ENCODE peak calls at places on chromosome 6, in seven cellular contexts. One of them, this sample, is unnamed.

GRCh38 chr6:55497694-55498093 is 81.3 kb downstream of the HMGCLL1 start:
- DNase-seq in mucosa of gallbladder: no peak
- DNase-seq in SW 1271: no peak
- DNase-seq in mesendoderm: peak
- DNase-seq in T1000: no peak
- DNase-seq in lower lobe of right lung: no peak
- DNase-seq in tibial artery: no peak
- DNase-seq in this sample: no peak

GRCh38 chr6:130396722-130397121 is 30.9 kb downstream of the TMEM200A start:
- DNase-seq in tibial artery: no peak
- DNase-seq in T1000: no peak
- DNase-seq in mesendoderm: no peak
- DNase-seq in SW 1271: no peak
- DNase-seq in lower lobe of right lung: no peak
- DNase-seq in mucosa of gallbladder: no peak
- DNase-seq in this sample: no peak

GRCh38 chr6:160462551-160463109 is 114.5 kb downstream of the SLC22A3 start:
- DNase-seq in tibial artery: no peak
- DNase-seq in mesendoderm: no peak
- DNase-seq in T1000: no peak
- DNase-seq in SW 1271: peak
- DNase-seq in mucosa of gallbladder: no peak
- DNase-seq in lower lobe of right lung: no peak
- DNase-seq in this sample: no peak

GRCh38 chr6:43904311-43905123 is 134.5 kb downstream of the VEGFA start:
- DNase-seq in mucosa of gallbladder: no peak
- DNase-seq in lower lobe of right lung: no peak
- DNase-seq in tibial artery: no peak
- DNase-seq in T1000: peak
- DNase-seq in SW 1271: no peak
- DNase-seq in mesendoderm: no peak
- DNase-seq in this sample: no peak

GRCh38 chr6:103674790-103675189 is 1184.9 kb downstream of the HACE1 start:
- DNase-seq in tibial artery: no peak
- DNase-seq in mesendoderm: no peak
- DNase-seq in mucosa of gallbladder: no peak
- DNase-seq in SW 1271: no peak
- DNase-seq in lower lobe of right lung: no peak
- DNase-seq in T1000: no peak
- DNase-seq in this sample: no peak

GRCh38 chr6:164325168-164325567 is 910.6 kb downstream of the QKI start:
- DNase-seq in mucosa of gallbladder: no peak
- DNase-seq in mesendoderm: no peak
- DNase-seq in lower lobe of right lung: no peak
- DNase-seq in tibial artery: no peak
- DNase-seq in T1000: no peak
- DNase-seq in SW 1271: no peak
- DNase-seq in this sample: no peak

GRCh38 chr6:169962604-169963469 is 211.4 kb downstream of the ERMARD start:
- DNase-seq in tibial artery: peak
- DNase-seq in lower lobe of right lung: no peak
- DNase-seq in T1000: no peak
- DNase-seq in mucosa of gallbladder: no peak
- DNase-seq in mesendoderm: no peak
- DNase-seq in SW 1271: no peak
- DNase-seq in this sample: no peak

GRCh38 chr6:3698021-3698420 is 53.5 kb downstream of the PXDC1 start:
- DNase-seq in mesendoderm: no peak
- DNase-seq in lower lobe of right lung: no peak
- DNase-seq in T1000: no peak
- DNase-seq in tibial artery: no peak
- DNase-seq in SW 1271: no peak
- DNase-seq in mucosa of gallbladder: no peak
- DNase-seq in this sample: no peak

GRCh38 chr6:56663344-56663743 is 20.7 kb upstream of the DST start:
- DNase-seq in tibial artery: no peak
- DNase-seq in lower lobe of right lung: no peak
- DNase-seq in mucosa of gallbladder: peak
- DNase-seq in mesendoderm: peak
- DNase-seq in T1000: no peak
- DNase-seq in SW 1271: no peak
- DNase-seq in this sample: no peak

GRCh38 chr6:135522975-135523692 is 25.6 kb upstream of the AHI1 start:
- DNase-seq in SW 1271: no peak
- DNase-seq in lower lobe of right lung: no peak
- DNase-seq in mucosa of gallbladder: no peak
- DNase-seq in tibial artery: no peak
- DNase-seq in mesendoderm: no peak
- DNase-seq in T1000: no peak
- DNase-seq in this sample: no peak

GRCh38 chr6:42313038-42313437 is 95.4 kb upstream of the MRPS10 start:
- DNase-seq in mucosa of gallbladder: no peak
- DNase-seq in T1000: no peak
- DNase-seq in SW 1271: no peak
- DNase-seq in tibial artery: no peak
- DNase-seq in lower lobe of right lung: no peak
- DNase-seq in mesendoderm: no peak
- DNase-seq in this sample: no peak

GRCh38 chr6:131950767-131951575 is at the start of gene CCN2:
- DNase-seq in mucosa of gallbladder: peak
- DNase-seq in SW 1271: peak
- DNase-seq in lower lobe of right lung: peak
- DNase-seq in tibial artery: peak
- DNase-seq in T1000: peak
- DNase-seq in mesendoderm: peak
- DNase-seq in this sample: peak

GRCh38 chr6:76481101-76481500 is 408.6 kb upstream of the IMPG1 start:
- DNase-seq in mesendoderm: peak
- DNase-seq in T1000: no peak
- DNase-seq in SW 1271: no peak
- DNase-seq in mucosa of gallbladder: no peak
- DNase-seq in lower lobe of right lung: no peak
- DNase-seq in tibial artery: no peak
- DNase-seq in this sample: no peak

GRCh38 chr6:137798846-137799245 is 68.2 kb upstream of the TNFAIP3 start:
- DNase-seq in mesendoderm: no peak
- DNase-seq in mucosa of gallbladder: no peak
- DNase-seq in tibial artery: no peak
- DNase-seq in T1000: no peak
- DNase-seq in lower lobe of right lung: no peak
- DNase-seq in SW 1271: no peak
- DNase-seq in this sample: no peak

This sample was measured in sciatic nerve.